ENCODE peak calls at places on chromosome 1, in four cellular contexts. J is PC-3, G is astrocyte, O is HepG2. R is an unnamed sample.

GRCh38 chr1:230515451-230516145 is 89.5 kb upstream of the PGBD5 start:
- DNase-seq in J (no peak), G (no peak), O (no peak), R (no peak)

GRCh38 chr1:116741781-116742565 is 12.3 kb upstream of the CD2 start:
- DNase-seq in J (no peak), G (no peak), O (no peak), R (no peak)

GRCh38 chr1:63662056-63662836 is 69.0 kb downstream of the PGM1 start:
- DNase-seq in J (peak; percentile 93), G (peak; percentile 83), O (no peak), R (no peak)

GRCh38 chr1:156870734-156871133 is 10.1 kb downstream of the NTRK1 start:
- DNase-seq in J (peak; percentile 96), G (peak; percentile 85), O (no peak), R (peak; percentile 66)

GRCh38 chr1:77170687-77171086 is 48.5 kb downstream of the PIGK start:
- DNase-seq in J (no peak), G (peak; percentile 64), O (no peak), R (no peak)

GRCh38 chr1:80722611-80723010 is 1078.1 kb upstream of the ADGRL2 start:
- DNase-seq in J (no peak), G (no peak), O (no peak), R (no peak)

GRCh38 chr1:201013991-201014815 is 9.3 kb downstream of the KIF21B start:
- DNase-seq in J (no peak), G (no peak), O (no peak), R (no peak)

GRCh38 chr1:234583755-234584430 is 26.1 kb downstream of the IRF2BP2 start:
- DNase-seq in J (no peak), G (no peak), O (no peak), R (no peak)

GRCh38 chr1:99935534-99935933 is 34.3 kb upstream of the SLC35A3 start:
- DNase-seq in J (no peak), G (no peak), O (no peak), R (no peak)

GRCh38 chr1:155175281-155175926 is 1.8 kb downstream of the TRIM46 start:
- DNase-seq in J (no peak), G (no peak), O (no peak), R (no peak)

GRCh38 chr1:248871837-248872401 is 13.0 kb upstream of the ZNF692 start:
- DNase-seq in J (no peak), G (no peak), O (no peak), R (no peak)

GRCh38 chr1:234845836-234846235 is 235.9 kb upstream of the IRF2BP2 start:
- DNase-seq in J (no peak), G (no peak), O (no peak), R (no peak)

GRCh38 chr1:240499012-240499411 is 112.9 kb downstream of the GREM2 start:
- DNase-seq in J (peak; percentile 57), G (peak; percentile 62), O (no peak), R (no peak)

GRCh38 chr1:32813941-32814739 is 3.0 kb downstream of the YARS1 start:
- DNase-seq in J (peak; percentile 66), G (peak; percentile 47), O (peak; percentile 47), R (no peak)

GRCh38 chr1:68464891-68465290 is 15.1 kb upstream of the RPE65 start:
- DNase-seq in J (no peak), G (no peak), O (no peak), R (no peak)

GRCh38 chr1:110433803-110434202 is 17.1 kb upstream of the PROK1 start:
- DNase-seq in J (peak; percentile 75), G (peak; percentile 12), O (peak; percentile 58), R (no peak)

GRCh38 chr1:114482585-114482984 is 28.4 kb downstream of the TRIM33 start:
- DNase-seq in J (no peak), G (no peak), O (no peak), R (no peak)

GRCh38 chr1:112298558-112298957 is 97.5 kb upstream of the CTTNBP2NL start:
- DNase-seq in J (peak; percentile 73), G (no peak), O (peak; percentile 38), R (peak; percentile 17)

GRCh38 chr1:227920426-227920825 is 27.3 kb downstream of the WNT9A start:
- DNase-seq in J (no peak), G (no peak), O (no peak), R (no peak)

GRCh38 chr1:195948123-195948895 is 659.9 kb downstream of the KCNT2 start:
- DNase-seq in J (no peak), G (no peak), O (no peak), R (no peak)

GRCh38 chr1:184793967-184794366 is 39.3 kb upstream of the EDEM3 start:
- DNase-seq in J (no peak), G (no peak), O (no peak), R (no peak)
- H2AFZ ChIP-seq in J (no peak overlapping the region), G (no peak overlapping the region), O (no peak overlapping the region), R (no peak overlapping the region)

DNA sequence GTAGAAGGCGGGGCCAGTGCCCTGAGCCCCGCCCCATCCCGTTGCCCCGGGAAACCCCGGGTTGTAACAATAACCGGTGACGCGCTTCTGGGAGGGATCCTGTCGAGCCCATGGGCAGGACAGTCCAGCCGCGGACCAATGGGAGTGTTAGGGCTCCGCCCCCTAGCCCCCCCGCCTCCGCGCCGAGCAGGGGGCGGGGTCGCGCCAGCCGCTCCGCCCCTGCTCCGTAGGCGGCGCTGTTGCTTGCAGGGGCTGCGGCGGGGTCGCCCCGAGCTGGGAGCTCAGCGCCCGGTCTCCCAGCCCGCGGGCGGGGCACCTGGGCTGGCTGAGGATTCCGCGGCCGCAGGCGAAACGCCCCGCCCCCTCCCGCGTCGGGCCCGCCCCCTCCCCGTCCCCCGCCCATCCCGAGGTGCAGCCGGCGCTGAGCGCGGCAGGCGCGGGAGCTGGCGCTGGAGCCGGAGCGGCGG is at the start of gene FOXO6:
- DNase-seq in J (peak; percentile 99), G (peak; percentile 86), O (peak; percentile 92), R (peak; percentile 81)
- H3K27ac ChIP-seq in J (no peak within 1 kb of the TSS), G (no peak within 1 kb of the TSS), O (no peak within 1 kb of the TSS), R (no peak within 1 kb of the TSS)

GRCh38 chr1:207140536-207140935 is 36.5 kb downstream of the C4BPA start:
- DNase-seq in J (peak; percentile 63), G (no peak), O (no peak), R (no peak)

GRCh38 chr1:207139616-207140015 is 35.6 kb downstream of the C4BPA start:
- DNase-seq in J (no peak), G (no peak), O (no peak), R (no peak)

DNA sequence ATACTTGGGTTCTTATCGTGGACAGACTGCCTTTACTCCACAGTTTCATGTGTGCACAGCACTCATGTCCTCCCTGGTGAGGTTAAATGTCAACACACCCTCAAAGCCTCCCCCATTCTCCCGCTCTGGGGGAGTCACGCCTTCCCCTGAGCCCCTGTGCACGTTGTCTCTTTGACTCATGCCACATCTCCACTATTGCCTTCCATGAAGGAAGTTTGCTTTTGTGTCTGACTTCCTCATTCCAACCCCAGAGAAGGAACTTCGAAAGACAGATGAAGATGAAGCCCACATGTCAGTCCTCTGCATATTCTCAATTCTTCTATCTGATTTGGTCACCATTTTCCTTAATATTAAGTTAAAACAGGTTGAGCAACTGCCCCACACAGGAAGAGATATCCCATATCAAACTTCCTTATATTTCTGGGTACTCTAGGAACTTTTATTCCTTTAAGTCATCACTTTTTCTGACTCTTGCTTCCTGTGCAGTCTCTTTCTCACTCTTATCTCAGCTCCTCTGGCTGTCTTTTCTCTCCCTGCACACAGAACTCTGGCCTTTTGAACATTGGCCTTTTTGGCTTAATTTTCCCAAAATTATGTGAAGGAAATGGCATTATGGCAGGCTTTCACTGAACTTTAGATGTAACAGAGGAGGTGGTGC is 41.5 kb downstream of the C4BPA start:
- DNase-seq in J (no peak), G (no peak), O (no peak), R (no peak)
- H2AFZ ChIP-seq in J (no peak overlapping the region), G (no peak overlapping the region), O (no peak overlapping the region), R (no peak overlapping the region)

GRCh38 chr1:27418786-27419185 is 26.4 kb downstream of the GPR3 start:
- DNase-seq in J (no peak), G (no peak), O (no peak), R (no peak)

GRCh38 chr1:27418326-27418761 is 25.9 kb downstream of the GPR3 start:
- DNase-seq in J (peak; percentile 71), G (peak; percentile 88), O (no peak), R (no peak)

GRCh38 chr1:27413004-27413403 is 20.6 kb downstream of the GPR3 start:
- DNase-seq in J (no peak), G (no peak), O (no peak), R (no peak)

GRCh38 chr1:27412502-27412901 is 20.1 kb downstream of the GPR3 start:
- DNase-seq in J (no peak), G (no peak), O (no peak), R (no peak)

DNA sequence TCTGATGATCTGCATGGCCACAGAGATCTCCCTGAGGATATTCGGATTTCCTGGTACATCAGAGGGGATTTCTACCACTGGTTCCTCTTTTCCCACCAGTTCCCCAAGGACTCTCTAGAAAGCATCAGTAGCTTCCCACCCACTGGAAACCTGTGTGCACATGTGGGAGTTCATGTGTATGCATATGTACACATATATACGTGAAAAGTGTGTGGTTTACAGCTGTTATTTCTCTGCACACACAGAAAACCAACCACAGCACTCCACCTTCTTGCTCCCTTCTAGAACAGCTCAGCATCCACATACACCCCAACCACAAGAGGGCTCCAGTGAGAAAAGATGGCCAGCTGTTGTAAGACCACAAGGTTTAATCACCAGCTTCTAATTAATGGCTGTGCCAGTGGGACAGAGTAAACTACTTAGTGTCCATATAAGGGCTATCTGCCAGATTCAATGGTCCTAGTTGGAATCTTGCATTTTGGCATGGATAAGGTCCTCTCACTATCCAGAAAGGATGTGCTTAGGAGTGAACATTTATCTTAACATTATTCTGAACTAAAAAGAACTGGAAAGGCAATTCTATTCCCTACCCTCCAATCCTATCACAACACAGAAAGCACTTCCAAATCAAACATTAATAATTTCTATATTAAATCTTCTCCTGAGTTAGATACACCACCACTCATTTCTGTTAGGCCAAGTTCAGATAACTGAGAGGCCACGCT is 24.1 kb downstream of the GPR3 start:
- DNase-seq in J (peak; percentile 70), G (peak; percentile 44), O (peak; percentile 44), R (peak; percentile 61)
- H3K27ac ChIP-seq in J (no peak overlapping the region), G (no peak overlapping the region), O (no peak overlapping the region), R (no peak overlapping the region)

GRCh38 chr1:222387020-222387816 is 160.7 kb downstream of the HHIPL2 start:
- DNase-seq in J (peak; percentile 42), G (no peak), O (peak; percentile 21), R (no peak)

GRCh38 chr1:222394224-222394623 is 153.7 kb downstream of the HHIPL2 start:
- DNase-seq in J (no peak), G (no peak), O (no peak), R (no peak)

GRCh38 chr1:222392571-222392970 is 155.3 kb downstream of the HHIPL2 start:
- DNase-seq in J (no peak), G (peak; percentile 86), O (no peak), R (no peak)

GRCh38 chr1:222385973-222386372 is 161.9 kb downstream of the HHIPL2 start:
- DNase-seq in J (no peak), G (no peak), O (no peak), R (no peak)

DNA sequence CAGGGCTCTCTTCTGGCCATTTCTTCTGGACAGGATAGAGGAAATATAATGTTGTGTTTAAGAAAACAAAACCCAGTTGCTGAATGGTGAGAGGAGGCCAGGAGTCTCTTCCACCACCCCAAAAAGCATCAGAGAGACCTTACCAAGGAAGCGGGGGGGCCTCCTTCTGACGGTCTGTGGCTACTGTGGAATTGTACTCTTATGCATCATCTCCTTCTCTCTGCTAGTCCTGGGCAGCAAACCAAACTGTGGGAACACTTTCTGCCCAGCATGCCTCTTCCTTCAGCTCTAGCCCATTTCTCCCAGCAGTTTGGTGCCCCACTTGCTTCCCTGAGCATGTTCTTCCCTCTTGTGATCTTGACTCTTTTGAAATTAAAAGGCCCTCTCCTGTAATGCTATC is 157.7 kb downstream of the HHIPL2 start:
- DNase-seq in J (no peak), G (peak; percentile 76), O (no peak), R (no peak)
- H2AFZ ChIP-seq in J (no peak overlapping the region), G (peak overlapping the region; percentile 13), O (no peak overlapping the region), R (no peak overlapping the region)